ENCODE peak calls at places on chromosomes 2 and 18, in ten cellular contexts. H, A, L, K, J, Q, V, T, P and E are unnamed samples.

GRCh38 chr2:212364106-212364505 is 174.5 kb downstream of the ERBB4 start:
- DNase-seq in H (peak), A (no peak), L (no peak), K (peak), J (peak), Q (no peak), V (no peak), T (peak), P (peak), E (no peak)

GRCh38 chr18:62957885-62958472 is 242.6 kb downstream of the PHLPP1 start:
- DNase-seq in H (no peak), A (no peak), L (no peak), K (peak), J (no peak), Q (no peak), V (no peak), T (peak), P (peak), E (no peak)

GRCh38 chr18:49137585-49137984 is 186.8 kb upstream of the SMAD7 start:
- DNase-seq in H (no peak), A (no peak), L (no peak), K (no peak), J (no peak), Q (no peak), V (no peak), T (no peak), P (no peak), E (no peak)

GRCh38 chr2:47003641-47004427 is 88.2 kb upstream of the MCFD2 start:
- DNase-seq in H (no peak), A (no peak), L (no peak), K (peak), J (no peak), Q (peak), V (no peak), T (no peak), P (no peak), E (no peak)

GRCh38 chr2:143939976-143940375 is 579.9 kb downstream of the ZEB2 start:
- DNase-seq in H (peak), A (no peak), L (no peak), K (no peak), J (no peak), Q (no peak), V (no peak), T (peak), P (no peak), E (no peak)

GRCh38 chr2:45554764-45555163 is 56.3 kb downstream of the SRBD1 start:
- DNase-seq in H (peak), A (no peak), L (peak), K (peak), J (no peak), Q (no peak), V (no peak), T (no peak), P (no peak), E (no peak)

GRCh38 chr2:86256982-86257381 is 57.7 kb downstream of the MRPL35 start:
- DNase-seq in H (no peak), A (no peak), L (no peak), K (no peak), J (no peak), Q (no peak), V (no peak), T (no peak), P (peak), E (no peak)

GRCh38 chr2:18332477-18332876 is 228.0 kb downstream of the RDH14 start:
- DNase-seq in H (no peak), A (no peak), L (no peak), K (no peak), J (no peak), Q (no peak), V (no peak), T (no peak), P (no peak), E (no peak)

GRCh38 chr2:168120730-168121129 is 126.7 kb downstream of the STK39 start:
- DNase-seq in H (peak), A (no peak), L (no peak), K (peak), J (no peak), Q (no peak), V (no peak), T (no peak), P (no peak), E (no peak)

GRCh38 chr2:6975988-6976387 is 58.8 kb downstream of the RNF144A start:
- DNase-seq in H (no peak), A (no peak), L (no peak), K (peak), J (no peak), Q (no peak), V (no peak), T (no peak), P (peak), E (no peak)

GRCh38 chr2:60356346-60356745 is 197.1 kb downstream of the BCL11A start:
- DNase-seq in H (no peak), A (no peak), L (no peak), K (peak), J (no peak), Q (no peak), V (no peak), T (no peak), P (peak), E (peak)

GRCh38 chr18:50662177-50662576 is 102.3 kb downstream of the MAPK4 start:
- DNase-seq in H (peak), A (no peak), L (no peak), K (peak), J (no peak), Q (peak), V (no peak), T (no peak), P (peak), E (no peak)

GRCh38 chr2:131015764-131016163 is 77.5 kb downstream of the FAM168B start:
- DNase-seq in H (no peak), A (no peak), L (no peak), K (no peak), J (no peak), Q (no peak), V (peak), T (no peak), P (no peak), E (no peak)

GRCh38 chr2:73852020-73852419 is 23.3 kb downstream of the STAMBP start:
- DNase-seq in H (peak), A (no peak), L (peak), K (peak), J (peak), Q (no peak), V (no peak), T (peak), P (peak), E (no peak)

GRCh38 chr18:23609390-23610008 is 23.2 kb upstream of the NPC1 start:
- DNase-seq in H (no peak), A (no peak), L (no peak), K (no peak), J (no peak), Q (no peak), V (no peak), T (no peak), P (no peak), E (no peak)

GRCh38 chr2:12549641-12550040 is 167.1 kb upstream of the TRIB2 start:
- DNase-seq in H (peak), A (no peak), L (no peak), K (peak), J (peak), Q (no peak), V (no peak), T (peak), P (peak), E (no peak)

GRCh38 chr2:221285156-221285555 is 286.9 kb downstream of the EPHA4 start:
- DNase-seq in H (no peak), A (no peak), L (no peak), K (no peak), J (no peak), Q (no peak), V (no peak), T (no peak), P (no peak), E (no peak)

GRCh38 chr2:209790066-209790728 is 18.6 kb downstream of the UNC80 start:
- DNase-seq in H (no peak), A (no peak), L (no peak), K (no peak), J (no peak), Q (no peak), V (no peak), T (no peak), P (no peak), E (no peak)

GRCh38 chr2:170651603-170652002 is 63.5 kb upstream of the SP5 start:
- DNase-seq in H (no peak), A (peak), L (no peak), K (no peak), J (no peak), Q (peak), V (no peak), T (no peak), P (no peak), E (no peak)

GRCh38 chr2:95049961-95050360 is 24.5 kb downstream of the MAL start:
- DNase-seq in H (no peak), A (no peak), L (no peak), K (no peak), J (no peak), Q (no peak), V (no peak), T (no peak), P (no peak), E (no peak)

GRCh38 chr2:65232636-65233035 is 5.0 kb downstream of the ACTR2 start:
- DNase-seq in H (no peak), A (no peak), L (no peak), K (peak), J (no peak), Q (no peak), V (no peak), T (peak), P (peak), E (no peak)

GRCh38 chr2:158392683-158393082 is 63.9 kb downstream of the CCDC148 start:
- DNase-seq in H (no peak), A (no peak), L (no peak), K (no peak), J (no peak), Q (no peak), V (no peak), T (no peak), P (no peak), E (no peak)

GRCh38 chr2:10453899-10454298 is 5.8 kb upstream of the ODC1 start:
- DNase-seq in H (no peak), A (no peak), L (no peak), K (no peak), J (no peak), Q (no peak), V (no peak), T (no peak), P (peak), E (no peak)

GRCh38 chr2:61404438-61404837 is 66.4 kb downstream of the USP34 start:
- DNase-seq in H (no peak), A (no peak), L (no peak), K (no peak), J (no peak), Q (no peak), V (no peak), T (no peak), P (no peak), E (no peak)

GRCh38 chr2:42834161-42834560 is 41.8 kb upstream of the HAAO start:
- DNase-seq in H (no peak), A (no peak), L (no peak), K (no peak), J (no peak), Q (no peak), V (no peak), T (no peak), P (no peak), E (peak)

GRCh38 chr2:176653856-176654443 is 384.7 kb downstream of the MTX2 start:
- DNase-seq in H (peak), A (no peak), L (peak), K (peak), J (peak), Q (peak), V (no peak), T (peak), P (peak), E (no peak)

GRCh38 chr2:140473851-140474250 is 1657.0 kb downstream of the LRP1B start:
- DNase-seq in H (no peak), A (no peak), L (no peak), K (no peak), J (no peak), Q (no peak), V (no peak), T (no peak), P (peak), E (no peak)

GRCh38 chr18:68098655-68099054 is 582.1 kb upstream of the DSEL start:
- DNase-seq in H (no peak), A (no peak), L (no peak), K (no peak), J (no peak), Q (no peak), V (no peak), T (no peak), P (no peak), E (no peak)

GRCh38 chr2:135913726-135914365 is 37.6 kb upstream of the MCM6 start:
- DNase-seq in H (no peak), A (peak), L (peak), K (peak), J (no peak), Q (peak), V (no peak), T (peak), P (peak), E (no peak)

GRCh38 chr2:135914485-135914884 is 38.2 kb upstream of the MCM6 start:
- DNase-seq in H (no peak), A (no peak), L (no peak), K (peak), J (no peak), Q (no peak), V (no peak), T (no peak), P (no peak), E (no peak)

GRCh38 chr2:135916232-135916631 is 40.0 kb upstream of the MCM6 start:
- DNase-seq in H (no peak), A (no peak), L (no peak), K (peak), J (no peak), Q (no peak), V (no peak), T (peak), P (peak), E (no peak)
- TF ChIP-seq CTCF in H (peak), A (peak), L (peak), K (peak), J (peak), Q (no peak), V (peak), T (peak), P (peak), E (peak)

GRCh38 chr2:235171511-235172130 is 219.8 kb downstream of the SH3BP4 start:
- DNase-seq in H (peak), A (no peak), L (no peak), K (peak), J (peak), Q (no peak), V (no peak), T (peak), P (peak), E (no peak)
- TF ChIP-seq CTCF in H (no peak), A (no peak), L (no peak), K (no peak), J (no peak), Q (no peak), V (no peak), T (no peak), P (no peak), E (no peak)

DNA sequence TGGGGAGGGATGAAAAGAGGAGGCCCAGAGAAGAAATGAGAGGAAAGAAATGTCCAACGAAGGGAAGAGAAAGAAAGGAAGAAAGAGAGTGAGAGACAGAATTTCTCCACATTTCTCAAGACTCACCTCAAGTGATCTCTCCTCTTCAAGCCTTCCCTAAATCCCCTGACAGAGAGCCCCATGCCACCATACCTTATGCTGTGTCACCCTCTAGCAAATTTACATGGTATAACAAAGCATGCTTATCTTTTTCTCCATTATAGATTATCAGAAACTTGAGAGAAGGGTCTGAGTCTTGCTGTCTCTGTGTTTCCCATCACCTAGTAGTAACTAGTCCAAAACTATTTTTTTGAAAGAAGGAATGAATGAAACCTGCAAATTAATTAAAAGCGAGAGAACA is 1208.4 kb downstream of the DPP10 start:
- DNase-seq in H (no peak), A (no peak), L (no peak), K (no peak), J (no peak), Q (no peak), V (no peak), T (no peak), P (no peak), E (no peak)
- TF ChIP-seq CTCF in H (no peak), A (no peak), L (no peak), K (no peak), J (no peak), Q (no peak), V (no peak), T (no peak), P (no peak), E (no peak)

GRCh38 chr2:127359520-127359919 is 28.3 kb downstream of the MAP3K2 start:
- DNase-seq in H (no peak), A (no peak), L (no peak), K (no peak), J (no peak), Q (no peak), V (no peak), T (no peak), P (no peak), E (no peak)
- TF ChIP-seq CTCF in H (no peak), A (no peak), L (no peak), K (no peak), J (no peak), Q (no peak), V (no peak), T (no peak), P (no peak), E (no peak)

DNA sequence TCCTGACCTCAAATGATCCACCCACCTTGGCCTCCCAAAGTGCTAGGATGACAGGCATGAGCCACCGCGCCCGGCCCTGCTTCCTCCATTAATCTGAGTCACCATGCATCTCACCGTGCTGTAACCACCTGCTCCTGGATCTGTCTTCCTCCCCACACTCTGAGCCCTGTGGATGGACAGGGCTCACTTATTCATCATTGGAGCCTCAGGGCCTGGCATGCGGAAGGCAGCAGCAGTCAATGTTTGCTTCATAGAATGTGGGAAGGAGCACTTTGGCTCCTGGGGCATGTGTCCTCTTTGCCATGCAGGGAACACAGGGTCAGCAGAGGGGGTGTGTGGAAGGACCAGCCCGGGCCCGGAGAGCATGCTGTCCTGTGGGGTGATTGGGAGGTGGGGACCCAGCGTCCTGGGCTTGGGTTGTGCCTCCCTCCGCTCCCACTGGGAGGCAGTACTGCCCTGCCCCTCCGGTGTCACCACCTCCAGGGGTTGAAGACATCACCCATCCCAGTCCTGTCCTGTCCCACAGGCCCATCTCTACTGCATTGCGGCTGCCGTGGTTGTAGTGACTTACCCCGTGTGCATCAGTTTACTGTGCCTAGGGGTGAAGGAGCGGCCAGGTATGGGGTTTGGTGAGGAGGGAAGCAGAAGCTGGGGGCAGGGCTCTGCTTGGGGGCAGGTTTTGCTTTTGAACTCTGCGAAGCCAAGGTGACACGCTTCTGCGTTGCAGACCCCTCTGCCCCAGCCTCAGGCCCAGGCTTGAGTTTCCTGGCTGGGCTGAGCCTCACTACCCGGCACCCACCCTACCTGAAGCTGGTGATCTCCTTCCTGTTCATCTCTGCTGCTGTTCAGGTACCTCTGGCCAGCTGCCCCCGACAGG is 11.5 kb downstream of the MFSD2B start:
- DNase-seq in H (no peak), A (no peak), L (no peak), K (peak), J (no peak), Q (peak), V (no peak), T (no peak), P (peak), E (no peak)
- TF ChIP-seq CTCF in H (no peak), A (no peak), L (peak), K (peak), J (peak), Q (peak), V (peak), T (peak), P (no peak), E (no peak)

GRCh38 chr18:79434611-79435010 is 38.9 kb downstream of the NFATC1 start:
- DNase-seq in H (no peak), A (no peak), L (no peak), K (no peak), J (no peak), Q (no peak), V (no peak), T (no peak), P (no peak), E (no peak)

GRCh38 chr18:79438089-79438488 is 42.4 kb downstream of the NFATC1 start:
- DNase-seq in H (no peak), A (no peak), L (no peak), K (no peak), J (no peak), Q (no peak), V (no peak), T (peak), P (no peak), E (no peak)

GRCh38 chr18:79439201-79440023 is 43.7 kb downstream of the NFATC1 start:
- DNase-seq in H (peak), A (peak), L (peak), K (peak), J (peak), Q (peak), V (no peak), T (peak), P (no peak), E (no peak)

GRCh38 chr18:79438581-79438980 is 42.9 kb downstream of the NFATC1 start:
- DNase-seq in H (no peak), A (no peak), L (no peak), K (peak), J (no peak), Q (no peak), V (no peak), T (no peak), P (no peak), E (no peak)

GRCh38 chr18:79436556-79437275 is 41.0 kb downstream of the NFATC1 start:
- DNase-seq in H (no peak), A (no peak), L (no peak), K (no peak), J (no peak), Q (no peak), V (no peak), T (no peak), P (no peak), E (no peak)
- TF ChIP-seq CTCF in H (no peak), A (no peak), L (no peak), K (no peak), J (no peak), Q (no peak), V (no peak), T (no peak), P (no peak), E (no peak)

GRCh38 chr2:1551905-1552304 is 138.6 kb downstream of the TPO start:
- DNase-seq in H (no peak), A (no peak), L (no peak), K (no peak), J (no peak), Q (no peak), V (no peak), T (no peak), P (no peak), E (no peak)

GRCh38 chr2:1550658-1551316 is 137.5 kb downstream of the TPO start:
- DNase-seq in H (peak), A (peak), L (no peak), K (peak), J (no peak), Q (peak), V (no peak), T (peak), P (peak), E (no peak)

GRCh38 chr2:1546901-1547300 is 133.6 kb downstream of the TPO start:
- DNase-seq in H (no peak), A (no peak), L (no peak), K (no peak), J (no peak), Q (peak), V (no peak), T (no peak), P (no peak), E (no peak)

GRCh38 chr2:1550076-1550475 is 136.8 kb downstream of the TPO start:
- DNase-seq in H (no peak), A (no peak), L (no peak), K (no peak), J (no peak), Q (no peak), V (no peak), T (no peak), P (no peak), E (no peak)

DNA sequence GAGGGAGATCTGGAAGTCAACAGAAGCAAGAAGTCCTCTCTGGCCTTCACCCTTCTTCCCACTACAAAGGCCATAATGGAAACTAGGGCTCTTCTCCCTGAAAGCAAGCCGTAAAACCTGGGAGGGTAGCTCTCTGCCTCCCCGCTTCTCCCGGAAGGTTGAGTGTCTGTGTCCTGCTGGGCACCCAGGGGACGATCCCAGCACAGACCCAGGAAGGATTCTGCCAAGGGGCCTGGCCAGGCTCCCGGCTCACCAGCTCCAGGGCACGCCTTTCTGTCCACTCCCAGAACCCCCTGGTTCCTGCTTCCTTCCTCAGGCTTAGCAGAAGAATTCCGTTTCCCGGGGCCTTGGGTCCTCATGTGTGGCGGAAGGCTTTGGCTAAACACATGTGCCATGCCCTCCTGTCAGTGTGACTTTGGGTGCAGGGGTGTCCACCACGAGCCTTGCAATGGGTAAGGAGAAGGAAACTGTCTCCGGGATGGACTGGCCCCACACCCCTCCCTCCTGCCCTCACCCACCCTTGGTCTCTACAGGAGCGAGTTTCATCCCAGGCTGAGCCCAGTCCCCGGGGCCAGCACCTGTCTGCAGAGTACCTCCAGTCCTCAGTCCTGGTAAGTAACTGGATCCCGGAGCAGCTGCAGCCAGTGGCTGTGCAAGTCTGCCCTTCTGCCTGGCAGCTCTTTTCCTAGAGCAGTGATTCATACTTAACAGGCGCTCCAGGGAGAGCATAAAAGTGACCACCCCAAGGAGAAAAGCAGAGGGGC is 135.8 kb downstream of the TPO start:
- DNase-seq in H (no peak), A (no peak), L (no peak), K (peak), J (no peak), Q (no peak), V (no peak), T (no peak), P (no peak), E (peak)
- TF ChIP-seq CTCF in H (no peak), A (no peak), L (no peak), K (no peak), J (no peak), Q (no peak), V (no peak), T (no peak), P (no peak), E (no peak)